ENCODE peak calls at places on chromosomes 12 and 14, in six cellular contexts. M is lung, P is fibroblast of lung, E is stomach, Y is mammary epithelial cell, O is aorta. H is an unnamed sample.
A peak's percentile ranks its signal among the peaks of the same experiment; 100 is the strongest.

GRCh38 chr12:6697584-6698351 is 2.8 kb downstream of the PIANP start:
- DNase-seq in M (no peak), P (peak; percentile 40), E (peak; percentile 42), Y (peak; percentile 48), O (peak; percentile 59), H (peak; percentile 40)

GRCh38 chr12:54009171-54010052 is 627 bp downstream of the HOXC8 start:
- DNase-seq in M (no peak), P (no peak), E (no peak), Y (peak; percentile 44), O (peak; percentile 85), H (no peak)

GRCh38 chr12:45338272-45338671 is 122.4 kb downstream of the ANO6 start:
- DNase-seq in M (no peak), P (peak; percentile 40), E (no peak), Y (no peak), O (no peak), H (no peak)

GRCh38 chr12:108302471-108303311 is 36.4 kb downstream of the CMKLR1 start:
- DNase-seq in M (peak; percentile 77), P (peak; percentile 34), E (peak; percentile 39), Y (no peak), O (peak; percentile 92), H (peak; percentile 54)

GRCh38 chr12:121061831-121062230 is 22.8 kb upstream of the OASL start:
- DNase-seq in M (no peak), P (no peak), E (no peak), Y (no peak), O (no peak), H (peak; percentile 43)

GRCh38 chr12:18982226-18982949 is 147.1 kb upstream of the PLEKHA5 start:
- DNase-seq in M (no peak), P (no peak), E (no peak), Y (no peak), O (no peak), H (no peak)

GRCh38 chr12:6821674-6822433 is at the start of gene GPR162:
- DNase-seq in M (peak; percentile 45), P (peak; percentile 65), E (peak; percentile 52), Y (no peak), O (peak; percentile 88), H (peak; percentile 86)

GRCh38 chr14:103623883-103624482 is 5.0 kb upstream of the KLC1 start:
- DNase-seq in M (peak; percentile 76), P (no peak), E (peak; percentile 51), Y (no peak), O (no peak), H (no peak)

GRCh38 chr12:112734859-112735258 is 56.7 kb upstream of the RPH3A start:
- DNase-seq in M (no peak), P (no peak), E (no peak), Y (no peak), O (no peak), H (no peak)

GRCh38 chr14:71478542-71478941 is 453.7 kb upstream of the RGS6 start:
- DNase-seq in M (no peak), P (peak; percentile 71), E (no peak), Y (no peak), O (no peak), H (peak; percentile 54)

GRCh38 chr12:15265868-15266267 is 44.7 kb upstream of the RERG start:
- DNase-seq in M (no peak), P (no peak), E (no peak), Y (no peak), O (no peak), H (peak; percentile 21)

GRCh38 chr12:44873898-44874297 is 2.2 kb downstream of the NELL2 start:
- DNase-seq in M (no peak), P (peak; percentile 8), E (no peak), Y (no peak), O (no peak), H (peak; percentile 8)

GRCh38 chr12:75437564-75437963 is 43.0 kb upstream of the GLIPR1 start:
- DNase-seq in M (no peak), P (peak; percentile 44), E (no peak), Y (peak; percentile 53), O (no peak), H (peak; percentile 75)

GRCh38 chr14:85572845-85573244 is 42.9 kb downstream of the FLRT2 start:
- DNase-seq in M (no peak), P (peak; percentile 90), E (no peak), Y (peak; percentile 87), O (no peak), H (no peak)

GRCh38 chr14:85415015-85415712 is 114.8 kb upstream of the FLRT2 start:
- DNase-seq in M (peak; percentile 40), P (peak; percentile 96), E (no peak), Y (peak; percentile 99), O (no peak), H (peak; percentile 96)

GRCh38 chr12:39369756-39370155 is 73.2 kb downstream of the KIF21A start:
- DNase-seq in M (no peak), P (no peak), E (no peak), Y (no peak), O (no peak), H (no peak)

GRCh38 chr14:93150227-93151206 is 34.2 kb downstream of the MOAP1 start:
- DNase-seq in M (no peak), P (no peak), E (peak; percentile 54), Y (peak; percentile 83), O (no peak), H (peak; percentile 20)

GRCh38 chr12:112979281-112979680 is 962 bp downstream of the OAS2 start:
- DNase-seq in M (no peak), P (no peak), E (peak; percentile 37), Y (peak; percentile 40), O (peak; percentile 55), H (no peak)

GRCh38 chr14:67943947-67944346 is 124.4 kb downstream of the RAD51B start:
- DNase-seq in M (peak; percentile 76), P (peak; percentile 86), E (peak; percentile 68), Y (peak; percentile 61), O (no peak), H (peak; percentile 87)

GRCh38 chr12:27780612-27781408 is 774 bp upstream of the MANSC4 start:
- DNase-seq in M (peak; percentile 47), P (peak; percentile 69), E (peak; percentile 26), Y (peak; percentile 49), O (no peak), H (peak; percentile 79)

GRCh38 chr12:2120982-2121758 is 68.4 kb downstream of the CACNA1C start:
- DNase-seq in M (no peak), P (no peak), E (no peak), Y (no peak), O (peak; percentile 52), H (no peak)

GRCh38 chr12:121577443-121578180 is 3.2 kb downstream of the KDM2B start:
- DNase-seq in M (no peak), P (no peak), E (no peak), Y (no peak), O (no peak), H (peak; percentile 42)

GRCh38 chr12:89453579-89453978 is 71.0 kb downstream of the GALNT4 start:
- DNase-seq in M (no peak), P (peak; percentile 55), E (no peak), Y (peak; percentile 51), O (no peak), H (no peak)

GRCh38 chr14:105525861-105526780 is at the start of gene TMEM121:
- DNase-seq in M (no peak), P (no peak), E (no peak), Y (no peak), O (peak; percentile 80), H (no peak)
- H3K4me3 ChIP-seq in M (peak within 1 kb of the TSS; percentile 11), P (peak within 1 kb of the TSS; percentile 28), E (peak within 1 kb of the TSS; percentile 64), Y (no peak within 1 kb of the TSS), O (peak within 1 kb of the TSS; percentile 45), H (peak within 1 kb of the TSS; percentile 34)

DNA sequence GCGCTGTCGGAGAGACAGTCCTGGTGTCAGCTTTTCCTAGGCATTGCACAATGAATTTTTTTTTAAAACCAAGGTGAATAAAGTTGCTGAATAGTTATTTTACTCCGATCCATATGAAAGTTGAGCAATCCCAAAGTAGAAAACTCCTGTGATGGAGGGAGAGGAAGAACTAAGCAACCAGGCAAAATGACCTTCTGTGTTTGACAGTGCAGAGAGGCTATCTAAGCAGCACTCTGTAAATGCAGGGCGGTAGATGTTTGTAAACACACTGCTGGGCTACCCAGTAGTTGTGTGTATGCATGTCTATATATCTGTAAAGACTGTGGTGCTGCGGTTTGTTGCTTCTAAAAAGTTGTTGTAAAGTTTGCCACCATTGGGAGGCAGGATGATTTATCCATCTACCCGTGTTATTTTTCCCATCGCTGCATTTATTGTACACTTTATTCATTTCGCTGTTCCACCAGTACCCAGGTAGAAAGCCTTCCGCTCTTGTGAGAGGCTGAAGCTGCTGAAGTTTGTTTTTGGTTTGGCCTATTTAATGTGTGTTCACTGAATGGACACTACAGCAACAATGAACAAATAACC is 1.3 kb downstream of the ETV6 start:
- DNase-seq in M (no peak), P (peak; percentile 42), E (no peak), Y (peak; percentile 60), O (no peak), H (peak; percentile 45)
- H3K4me1 ChIP-seq in M (peaks cover 27% of the 10 kb centered on the region), P (no peaks in the 10 kb centered on the region), E (peaks cover 29% of the 10 kb centered on the region), Y (peaks cover 21% of the 10 kb centered on the region), O (peaks cover 3% of the 10 kb centered on the region), H (peaks cover 38% of the 10 kb centered on the region)

GRCh38 chr12:133038310-133038709 is 1.0 kb downstream of the ZNF84 start:
- DNase-seq in M (no peak), P (no peak), E (no peak), Y (no peak), O (no peak), H (no peak)

DNA sequence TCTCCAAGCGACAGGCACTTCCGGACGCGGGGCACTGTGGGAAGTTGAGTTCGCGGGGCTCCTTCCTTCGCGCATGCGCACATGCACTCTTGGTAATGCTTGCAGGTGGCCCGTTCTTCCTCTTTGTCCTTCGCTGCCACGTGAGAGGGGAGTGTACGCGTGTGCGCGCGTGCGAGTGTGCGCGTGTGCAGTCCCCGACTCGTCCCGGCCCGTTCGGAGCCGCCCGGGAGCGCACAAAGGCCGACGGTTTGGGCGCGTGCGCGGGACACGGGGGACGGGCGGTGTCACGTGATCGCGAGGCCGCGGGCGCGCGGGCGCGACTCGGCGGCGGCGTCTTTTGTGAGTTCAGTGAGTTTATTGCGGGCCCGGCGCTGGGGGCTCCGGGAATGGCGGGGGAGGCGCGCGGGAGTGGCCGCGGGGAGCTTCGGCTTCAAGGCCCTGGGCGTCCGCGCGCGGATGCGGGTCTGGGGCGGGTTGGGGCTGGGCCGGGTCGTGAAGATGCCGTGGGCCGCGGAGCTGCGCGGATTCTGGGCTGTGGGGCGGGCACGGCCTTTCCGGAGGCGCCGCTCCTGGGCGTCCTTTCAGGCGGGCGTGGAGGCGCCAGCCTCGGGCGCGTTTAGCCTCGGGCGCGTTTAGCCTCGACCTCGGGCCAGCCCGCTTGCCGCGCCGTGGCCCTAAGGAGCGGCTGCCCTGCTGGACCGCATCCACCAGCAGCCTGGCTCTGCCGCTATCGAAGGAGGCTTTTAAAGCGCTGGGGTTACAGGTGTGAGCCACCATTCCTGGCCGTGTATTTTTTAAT is at the start of gene ZNF84:
- DNase-seq in M (peak; percentile 98), P (peak; percentile 98), E (peak; percentile 96), Y (peak; percentile 99), O (peak; percentile 98), H (peak; percentile 99)
- H3K9me3 ChIP-seq in M (peaks cover 13% of the 10 kb centered on the region), P (peaks cover 3% of the 10 kb centered on the region), E (peaks cover 35% of the 10 kb centered on the region), Y (peaks cover 29% of the 10 kb centered on the region), O (peaks cover 11% of the 10 kb centered on the region), H (peaks cover 3% of the 10 kb centered on the region)

DNA sequence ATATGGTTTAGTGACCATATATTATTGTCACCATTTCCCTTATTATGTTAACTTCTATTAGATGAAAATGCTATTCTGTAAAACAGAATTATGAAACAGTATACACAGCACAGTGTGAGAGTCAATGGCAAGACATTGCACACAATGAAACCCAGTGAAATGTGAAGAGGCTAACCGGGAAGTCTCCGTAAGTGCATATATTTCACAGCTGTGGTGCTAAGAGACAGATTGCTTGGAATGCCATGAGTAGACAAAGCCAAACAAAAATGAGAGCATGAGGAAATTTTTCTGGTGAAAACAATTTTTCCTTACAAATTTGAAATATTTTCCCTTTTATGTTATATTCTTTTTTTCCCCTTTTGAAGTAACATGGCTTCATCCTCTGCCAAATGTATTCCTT is 49.4 kb downstream of the DYRK2 start:
- DNase-seq in M (no peak), P (peak; percentile 72), E (no peak), Y (no peak), O (no peak), H (no peak)
- H3K4me3 ChIP-seq in M (no peak overlapping the region), P (no peak overlapping the region), E (no peak overlapping the region), Y (no peak overlapping the region), O (no peak overlapping the region), H (no peak overlapping the region)

GRCh38 chr14:35553808-35554207 is 19.8 kb downstream of the INSM2 start:
- DNase-seq in M (no peak), P (peak; percentile 76), E (no peak), Y (peak; percentile 14), O (no peak), H (peak; percentile 66)
- H3K4me1 ChIP-seq in M (no peaks in the 10 kb centered on the region), P (no peaks in the 10 kb centered on the region), E (no peaks in the 10 kb centered on the region), Y (no peaks in the 10 kb centered on the region), O (peaks cover 2% of the 10 kb centered on the region), H (peaks cover 21% of the 10 kb centered on the region)

H was measured in cardiac muscle cell.